ENCODE peak calls at places on chromosome 14, in six cellular contexts. E, Q, O, X, F and Y are unnamed samples.

GRCh38 chr14:56963381-56963780 is 153.1 kb upstream of the OTX2 start:
- DNase-seq in E (no peak), Q (no peak), O (no peak), X (no peak), F (no peak), Y (no peak)

GRCh38 chr14:94602722-94603121 is 9.5 kb upstream of the SERPINA3 start:
- DNase-seq in E (no peak), Q (no peak), O (no peak), X (no peak), F (no peak), Y (no peak)

GRCh38 chr14:87896393-87897380 is 96.3 kb downstream of the GALC start:
- DNase-seq in E (no peak), Q (peak; percentile 65), O (no peak), X (no peak), F (no peak), Y (peak; percentile 10)

GRCh38 chr14:85531594-85532391 is 1.8 kb downstream of the FLRT2 start:
- DNase-seq in E (peak; percentile 55), Q (peak; percentile 96), O (no peak), X (peak; percentile 55), F (peak; percentile 48), Y (peak; percentile 67)

GRCh38 chr14:59739794-59740193 is 130.8 kb downstream of the RTN1 start:
- DNase-seq in E (no peak), Q (no peak), O (no peak), X (no peak), F (no peak), Y (no peak)

GRCh38 chr14:74014299-74014698 is 4.8 kb downstream of the ENTPD5 start:
- DNase-seq in E (peak; percentile 54), Q (no peak), O (no peak), X (no peak), F (no peak), Y (no peak)

GRCh38 chr14:34365309-34365915 is 96.6 kb downstream of the SPTSSA start:
- DNase-seq in E (no peak), Q (no peak), O (no peak), X (no peak), F (no peak), Y (no peak)

GRCh38 chr14:66496188-66496807 is 10.1 kb downstream of the CCDC196 start:
- DNase-seq in E (no peak), Q (no peak), O (no peak), X (no peak), F (no peak), Y (no peak)

GRCh38 chr14:83764656-83765055 is 1765.3 kb upstream of the FLRT2 start:
- DNase-seq in E (no peak), Q (no peak), O (peak; percentile 34), X (no peak), F (no peak), Y (no peak)

DNA sequence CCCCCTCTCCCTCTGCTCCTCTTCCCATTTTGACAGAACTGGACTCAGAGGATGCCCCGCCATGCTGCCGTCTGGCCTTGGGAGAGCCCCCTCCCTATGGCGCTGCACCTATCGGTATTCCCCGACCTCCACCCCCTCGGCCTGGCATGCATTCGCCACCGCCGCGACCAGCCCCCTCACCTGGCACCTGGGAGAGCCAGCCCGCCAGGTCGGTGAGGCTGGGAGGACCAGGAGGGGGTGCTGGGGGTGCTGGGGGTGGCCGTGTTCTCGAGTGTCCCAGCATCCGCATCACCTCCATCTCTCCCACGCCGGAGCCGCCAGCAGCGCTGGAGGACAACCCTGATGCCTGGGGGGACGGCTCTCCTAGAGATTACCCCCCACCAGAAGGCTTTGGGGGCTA is 1.5 kb downstream of the NFATC4 start:
- DNase-seq in E (no peak), Q (no peak), O (no peak), X (no peak), F (peak; percentile 47), Y (no peak)
- H3K4me3 ChIP-seq in E (no peak overlapping the region), Q (peak overlapping the region; percentile 95), O (peak overlapping the region; percentile 98), X (peak overlapping the region; percentile 70), F (no peak overlapping the region), Y (peak overlapping the region; percentile 85)

GRCh38 chr14:29236848-29237247 is 470.3 kb downstream of the FOXG1 start:
- DNase-seq in E (no peak), Q (peak; percentile 50), O (peak; percentile 50), X (no peak), F (no peak), Y (peak; percentile 70)
- H3K4me3 ChIP-seq in E (no peak overlapping the region), Q (no peak overlapping the region), O (no peak overlapping the region), X (no peak overlapping the region), F (no peak overlapping the region), Y (peak overlapping the region; percentile 2)

GRCh38 chr14:99231850-99232401 is 40.1 kb downstream of the BCL11B start:
- DNase-seq in E (no peak), Q (peak; percentile 62), O (no peak), X (no peak), F (no peak), Y (no peak)

GRCh38 chr14:99234982-99235491 is 37.0 kb downstream of the BCL11B start:
- DNase-seq in E (no peak), Q (peak; percentile 87), O (no peak), X (no peak), F (no peak), Y (no peak)

GRCh38 chr14:99232406-99233214 is 39.4 kb downstream of the BCL11B start:
- DNase-seq in E (no peak), Q (no peak), O (no peak), X (no peak), F (no peak), Y (no peak)

GRCh38 chr14:99234366-99234765 is 37.6 kb downstream of the BCL11B start:
- DNase-seq in E (no peak), Q (no peak), O (no peak), X (no peak), F (no peak), Y (no peak)

DNA sequence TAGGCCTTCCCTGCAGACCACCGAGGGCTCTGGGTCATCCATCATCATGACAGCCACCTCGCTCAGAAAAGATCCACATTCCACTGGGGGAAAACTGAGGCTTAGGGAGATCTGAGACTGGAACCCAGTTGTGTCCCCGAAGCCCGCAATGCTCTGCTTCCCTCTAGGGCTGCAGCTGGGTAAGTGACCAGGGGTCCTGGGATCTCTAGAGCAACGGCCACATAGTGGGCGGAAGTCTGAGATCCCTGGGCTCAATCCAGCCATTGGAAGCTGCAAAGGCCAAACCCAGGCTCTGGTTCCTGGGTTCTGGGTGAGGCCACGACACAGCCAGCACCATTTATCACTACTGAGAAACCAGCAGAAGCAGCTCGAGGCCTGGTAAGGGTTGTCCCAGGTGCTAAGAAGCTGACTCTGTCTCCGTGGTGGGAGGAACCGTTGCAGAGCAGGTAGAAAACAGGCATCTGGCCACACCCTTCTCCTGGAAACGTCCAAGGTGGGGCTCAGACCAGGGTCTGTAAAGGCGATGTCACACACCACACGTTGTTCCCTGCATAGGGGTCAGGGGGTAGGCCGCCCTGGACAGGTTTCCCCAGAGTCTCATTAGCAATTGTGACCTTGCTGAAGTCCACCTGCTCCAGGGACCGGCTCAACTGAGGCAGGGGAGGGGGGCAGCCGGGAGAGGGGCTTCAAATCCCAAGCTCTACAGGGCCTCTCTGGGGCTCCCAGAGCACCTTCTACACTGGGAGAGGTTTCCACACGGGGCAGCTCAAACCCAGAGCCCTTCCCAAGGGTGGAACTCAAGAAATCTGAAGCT is 38.6 kb downstream of the BCL11B start:
- DNase-seq in E (no peak), Q (no peak), O (no peak), X (no peak), F (no peak), Y (no peak)
- H3K4me3 ChIP-seq in E (no peak overlapping the region), Q (no peak overlapping the region), O (no peak overlapping the region), X (no peak overlapping the region), F (no peak overlapping the region), Y (no peak overlapping the region)

GRCh38 chr14:68032154-68032553 is 212.6 kb downstream of the RAD51B start:
- DNase-seq in E (no peak), Q (no peak), O (no peak), X (no peak), F (no peak), Y (no peak)

GRCh38 chr14:68028075-68028474 is 208.5 kb downstream of the RAD51B start:
- DNase-seq in E (no peak), Q (no peak), O (no peak), X (no peak), F (no peak), Y (no peak)

GRCh38 chr14:68027276-68027675 is 207.7 kb downstream of the RAD51B start:
- DNase-seq in E (no peak), Q (no peak), O (no peak), X (no peak), F (no peak), Y (no peak)
- H3K4me3 ChIP-seq in E (no peak overlapping the region), Q (no peak overlapping the region), O (no peak overlapping the region), X (no peak overlapping the region), F (no peak overlapping the region), Y (no peak overlapping the region)

GRCh38 chr14:65103150-65103760 is 938 bp upstream of the MAX start:
- DNase-seq in E (no peak), Q (peak; percentile 67), O (no peak), X (no peak), F (peak; percentile 28), Y (no peak)

GRCh38 chr14:65101631-65102440 is 481 bp downstream of the MAX start:
- DNase-seq in E (peak; percentile 60), Q (peak; percentile 6), O (no peak), X (peak; percentile 23), F (peak; percentile 61), Y (no peak)

GRCh38 chr14:65098586-65098985 is 3.7 kb downstream of the MAX start:
- DNase-seq in E (no peak), Q (no peak), O (no peak), X (no peak), F (no peak), Y (no peak)

GRCh38 chr14:65102441-65103149 is at the start of gene MAX:
- DNase-seq in E (peak; percentile 99), Q (peak; percentile 99), O (peak; percentile 92), X (peak; percentile 98), F (peak; percentile 96), Y (peak; percentile 97)

GRCh38 chr14:65100905-65101541 is 1.3 kb downstream of the MAX start:
- DNase-seq in E (no peak), Q (no peak), O (no peak), X (no peak), F (no peak), Y (no peak)
- H3K4me3 ChIP-seq in E (peak overlapping the region; percentile 75), Q (peak overlapping the region; percentile 96), O (peak overlapping the region; percentile 99), X (peak overlapping the region; percentile 95), F (peak overlapping the region; percentile 81), Y (peak overlapping the region; percentile 86)

DNA sequence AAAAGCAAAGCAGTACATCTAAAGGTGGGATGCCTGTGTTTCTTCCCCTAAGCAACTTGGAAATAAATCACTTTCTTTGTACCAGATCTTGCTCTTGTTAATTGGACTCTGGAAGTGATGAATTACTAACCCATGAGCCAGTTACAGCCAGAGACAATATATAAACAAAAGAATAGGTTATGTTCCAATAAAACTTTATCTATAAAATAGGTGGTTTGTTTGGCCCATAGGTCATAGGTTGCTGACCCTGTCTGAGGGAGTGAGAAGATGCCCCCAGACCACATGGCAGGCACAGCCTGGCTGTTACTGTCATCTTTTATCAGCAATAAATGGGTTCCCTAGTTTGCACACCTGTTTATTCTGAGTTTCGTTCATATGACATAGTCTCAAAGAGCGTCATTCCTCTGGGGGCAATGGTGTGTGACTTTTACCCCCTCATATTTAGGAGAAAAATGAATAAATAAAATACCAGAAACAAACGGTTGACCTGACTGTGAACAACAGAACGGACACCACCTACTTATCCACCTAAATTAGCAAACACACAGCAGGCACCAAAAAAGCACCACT is 10.7 kb downstream of the LGMN start:
- DNase-seq in E (no peak), Q (no peak), O (no peak), X (no peak), F (no peak), Y (no peak)
- H3K4me3 ChIP-seq in E (no peak overlapping the region), Q (no peak overlapping the region), O (no peak overlapping the region), X (no peak overlapping the region), F (no peak overlapping the region), Y (no peak overlapping the region)

GRCh38 chr14:105168979-105169507 is 467 bp upstream of the JAG2 start:
- DNase-seq in E (no peak), Q (peak; percentile 77), O (no peak), X (no peak), F (no peak), Y (no peak)
- H3K4me3 ChIP-seq in E (peak overlapping the region; percentile 47), Q (peak overlapping the region; percentile 40), O (no peak overlapping the region), X (peak overlapping the region; percentile 62), F (peak overlapping the region; percentile 48), Y (peak overlapping the region; percentile 23)